ENCODE peak calls at places on chromosomes 4 and X, in nine cellular contexts. One of them, this sample, is unnamed.

GRCh38 chr4:176654565-176655216 is 138.0 kb downstream of the VEGFC start:
- DNase-seq in T-helper 9 cell: no peak
- DNase-seq in naive thymus-derived CD8-positive, alpha-beta T cell: no peak
- DNase-seq in ACHN: no peak
- DNase-seq in activated CD4-positive, alpha-beta T cell treated with anti-CD3 and anti-CD28 coated beads, Interleukin-2, amount 10 ng/mL, durations not matched to agents 7 days and 5 days: no peak
- DNase-seq in ovary: no peak
- DNase-seq in GM23248: no peak
- DNase-seq in NCI-H1092 treated with DMSO at 0.1 percent for 48 hours: no peak
- DNase-seq in anterior cingulate cortex: no peak
- DNase-seq in this sample: no peak

GRCh38 chrX:111445485-111445884 is 33.5 kb upstream of the DCX start:
- DNase-seq in naive thymus-derived CD8-positive, alpha-beta T cell: peak; percentile 16
- DNase-seq in NCI-H1092 treated with DMSO at 0.1 percent for 48 hours: peak; percentile 79
- DNase-seq in T-helper 9 cell: no peak
- DNase-seq in ovary: no peak
- DNase-seq in GM23248: peak; percentile 48
- DNase-seq in anterior cingulate cortex: no peak
- DNase-seq in ACHN: peak; percentile 39
- DNase-seq in activated CD4-positive, alpha-beta T cell treated with anti-CD3 and anti-CD28 coated beads, Interleukin-2, amount 10 ng/mL, durations not matched to agents 7 days and 5 days: no peak
- DNase-seq in this sample: peak; percentile 89

GRCh38 chr4:169315530-169316306 is 45.0 kb upstream of the SH3RF1 start:
- DNase-seq in naive thymus-derived CD8-positive, alpha-beta T cell: no peak
- DNase-seq in ovary: no peak
- DNase-seq in GM23248: peak; percentile 47
- DNase-seq in NCI-H1092 treated with DMSO at 0.1 percent for 48 hours: no peak
- DNase-seq in T-helper 9 cell: no peak
- DNase-seq in activated CD4-positive, alpha-beta T cell treated with anti-CD3 and anti-CD28 coated beads, Interleukin-2, amount 10 ng/mL, durations not matched to agents 7 days and 5 days: no peak
- DNase-seq in ACHN: no peak
- DNase-seq in anterior cingulate cortex: no peak
- DNase-seq in this sample: peak; percentile 27

GRCh38 chrX:39983715-39984114 is 114.0 kb downstream of the BCOR start:
- DNase-seq in GM23248: peak; percentile 50
- DNase-seq in naive thymus-derived CD8-positive, alpha-beta T cell: no peak
- DNase-seq in NCI-H1092 treated with DMSO at 0.1 percent for 48 hours: no peak
- DNase-seq in ovary: no peak
- DNase-seq in ACHN: no peak
- DNase-seq in T-helper 9 cell: no peak
- DNase-seq in anterior cingulate cortex: no peak
- DNase-seq in activated CD4-positive, alpha-beta T cell treated with anti-CD3 and anti-CD28 coated beads, Interleukin-2, amount 10 ng/mL, durations not matched to agents 7 days and 5 days: no peak
- DNase-seq in this sample: no peak

GRCh38 chrX:132022115-132022862 is 813 bp upstream of the STK26 start:
- DNase-seq in NCI-H1092 treated with DMSO at 0.1 percent for 48 hours: no peak
- DNase-seq in naive thymus-derived CD8-positive, alpha-beta T cell: peak; percentile 40
- DNase-seq in anterior cingulate cortex: no peak
- DNase-seq in activated CD4-positive, alpha-beta T cell treated with anti-CD3 and anti-CD28 coated beads, Interleukin-2, amount 10 ng/mL, durations not matched to agents 7 days and 5 days: peak; percentile 24
- DNase-seq in ovary: no peak
- DNase-seq in GM23248: peak; percentile 8
- DNase-seq in T-helper 9 cell: no peak
- DNase-seq in ACHN: peak; percentile 5
- DNase-seq in this sample: no peak

GRCh38 chr4:152235718-152236117 is 300.2 kb downstream of the FBXW7 start:
- DNase-seq in ACHN: no peak
- DNase-seq in anterior cingulate cortex: no peak
- DNase-seq in naive thymus-derived CD8-positive, alpha-beta T cell: no peak
- DNase-seq in NCI-H1092 treated with DMSO at 0.1 percent for 48 hours: no peak
- DNase-seq in GM23248: no peak
- DNase-seq in ovary: no peak
- DNase-seq in activated CD4-positive, alpha-beta T cell treated with anti-CD3 and anti-CD28 coated beads, Interleukin-2, amount 10 ng/mL, durations not matched to agents 7 days and 5 days: no peak
- DNase-seq in T-helper 9 cell: no peak
- DNase-seq in this sample: no peak

GRCh38 chr4:107993969-107994368 is 4.3 kb downstream of the HADH start:
- DNase-seq in ovary: no peak
- DNase-seq in anterior cingulate cortex: no peak
- DNase-seq in activated CD4-positive, alpha-beta T cell treated with anti-CD3 and anti-CD28 coated beads, Interleukin-2, amount 10 ng/mL, durations not matched to agents 7 days and 5 days: no peak
- DNase-seq in NCI-H1092 treated with DMSO at 0.1 percent for 48 hours: no peak
- DNase-seq in GM23248: no peak
- DNase-seq in T-helper 9 cell: no peak
- DNase-seq in ACHN: no peak
- DNase-seq in naive thymus-derived CD8-positive, alpha-beta T cell: no peak
- DNase-seq in this sample: no peak

GRCh38 chr4:82047731-82048130 is 326.1 kb downstream of the HNRNPD start:
- DNase-seq in GM23248: no peak
- DNase-seq in T-helper 9 cell: no peak
- DNase-seq in ACHN: no peak
- DNase-seq in anterior cingulate cortex: no peak
- DNase-seq in NCI-H1092 treated with DMSO at 0.1 percent for 48 hours: no peak
- DNase-seq in activated CD4-positive, alpha-beta T cell treated with anti-CD3 and anti-CD28 coated beads, Interleukin-2, amount 10 ng/mL, durations not matched to agents 7 days and 5 days: no peak
- DNase-seq in naive thymus-derived CD8-positive, alpha-beta T cell: no peak
- DNase-seq in ovary: no peak
- DNase-seq in this sample: no peak

GRCh38 chr4:9898596-9899345 is 117.3 kb downstream of the DRD5 start:
- DNase-seq in anterior cingulate cortex: no peak
- DNase-seq in naive thymus-derived CD8-positive, alpha-beta T cell: no peak
- DNase-seq in T-helper 9 cell: no peak
- DNase-seq in NCI-H1092 treated with DMSO at 0.1 percent for 48 hours: no peak
- DNase-seq in activated CD4-positive, alpha-beta T cell treated with anti-CD3 and anti-CD28 coated beads, Interleukin-2, amount 10 ng/mL, durations not matched to agents 7 days and 5 days: no peak
- DNase-seq in ACHN: peak; percentile 16
- DNase-seq in GM23248: peak; percentile 39
- DNase-seq in ovary: no peak
- DNase-seq in this sample: no peak

GRCh38 chrX:1465261-1466231 is 12.8 kb upstream of the ASMTL start:
- DNase-seq in ovary: no peak
- DNase-seq in T-helper 9 cell: no peak
- DNase-seq in activated CD4-positive, alpha-beta T cell treated with anti-CD3 and anti-CD28 coated beads, Interleukin-2, amount 10 ng/mL, durations not matched to agents 7 days and 5 days: peak; percentile 5
- DNase-seq in naive thymus-derived CD8-positive, alpha-beta T cell: no peak
- DNase-seq in ACHN: no peak
- DNase-seq in NCI-H1092 treated with DMSO at 0.1 percent for 48 hours: no peak
- DNase-seq in GM23248: no peak
- DNase-seq in anterior cingulate cortex: no peak
- DNase-seq in this sample: no peak

GRCh38 chr4:179626687-179627086 is 2184.4 kb upstream of the AGA start:
- DNase-seq in ACHN: no peak
- DNase-seq in activated CD4-positive, alpha-beta T cell treated with anti-CD3 and anti-CD28 coated beads, Interleukin-2, amount 10 ng/mL, durations not matched to agents 7 days and 5 days: no peak
- DNase-seq in NCI-H1092 treated with DMSO at 0.1 percent for 48 hours: no peak
- DNase-seq in ovary: no peak
- DNase-seq in naive thymus-derived CD8-positive, alpha-beta T cell: no peak
- DNase-seq in GM23248: no peak
- DNase-seq in T-helper 9 cell: no peak
- DNase-seq in anterior cingulate cortex: no peak
- DNase-seq in this sample: peak; percentile 13

GRCh38 chrX:9670136-9670905 is 95.3 kb downstream of the GPR143 start:
- DNase-seq in GM23248: peak; percentile 13
- DNase-seq in anterior cingulate cortex: no peak
- DNase-seq in T-helper 9 cell: no peak
- DNase-seq in NCI-H1092 treated with DMSO at 0.1 percent for 48 hours: no peak
- DNase-seq in activated CD4-positive, alpha-beta T cell treated with anti-CD3 and anti-CD28 coated beads, Interleukin-2, amount 10 ng/mL, durations not matched to agents 7 days and 5 days: no peak
- DNase-seq in ACHN: no peak
- DNase-seq in ovary: no peak
- DNase-seq in naive thymus-derived CD8-positive, alpha-beta T cell: no peak
- DNase-seq in this sample: peak; percentile 21

GRCh38 chr4:128525387-128525786 is 237.8 kb upstream of the PGRMC2 start:
- DNase-seq in activated CD4-positive, alpha-beta T cell treated with anti-CD3 and anti-CD28 coated beads, Interleukin-2, amount 10 ng/mL, durations not matched to agents 7 days and 5 days: no peak
- DNase-seq in NCI-H1092 treated with DMSO at 0.1 percent for 48 hours: no peak
- DNase-seq in anterior cingulate cortex: no peak
- DNase-seq in T-helper 9 cell: no peak
- DNase-seq in GM23248: peak; percentile 91
- DNase-seq in ACHN: no peak
- DNase-seq in naive thymus-derived CD8-positive, alpha-beta T cell: no peak
- DNase-seq in ovary: no peak
- DNase-seq in this sample: no peak

GRCh38 chr4:4390521-4391240 is 3.8 kb downstream of the NSG1 start:
- DNase-seq in anterior cingulate cortex: no peak
- DNase-seq in NCI-H1092 treated with DMSO at 0.1 percent for 48 hours: no peak
- DNase-seq in naive thymus-derived CD8-positive, alpha-beta T cell: no peak
- DNase-seq in GM23248: no peak
- DNase-seq in ACHN: no peak
- DNase-seq in activated CD4-positive, alpha-beta T cell treated with anti-CD3 and anti-CD28 coated beads, Interleukin-2, amount 10 ng/mL, durations not matched to agents 7 days and 5 days: no peak
- DNase-seq in ovary: no peak
- DNase-seq in T-helper 9 cell: no peak
- DNase-seq in this sample: no peak

GRCh38 chrX:124829930-124830329 is 483.6 kb downstream of the SH2D1A start:
- DNase-seq in ACHN: no peak
- DNase-seq in naive thymus-derived CD8-positive, alpha-beta T cell: no peak
- DNase-seq in anterior cingulate cortex: no peak
- DNase-seq in GM23248: no peak
- DNase-seq in NCI-H1092 treated with DMSO at 0.1 percent for 48 hours: no peak
- DNase-seq in T-helper 9 cell: no peak
- DNase-seq in activated CD4-positive, alpha-beta T cell treated with anti-CD3 and anti-CD28 coated beads, Interleukin-2, amount 10 ng/mL, durations not matched to agents 7 days and 5 days: no peak
- DNase-seq in ovary: no peak
- DNase-seq in this sample: no peak

GRCh38 chr4:158604369-158604768 is 67.3 kb downstream of the C4orf46 start:
- DNase-seq in ACHN: no peak
- DNase-seq in ovary: no peak
- DNase-seq in NCI-H1092 treated with DMSO at 0.1 percent for 48 hours: no peak
- DNase-seq in anterior cingulate cortex: no peak
- DNase-seq in activated CD4-positive, alpha-beta T cell treated with anti-CD3 and anti-CD28 coated beads, Interleukin-2, amount 10 ng/mL, durations not matched to agents 7 days and 5 days: no peak
- DNase-seq in T-helper 9 cell: no peak
- DNase-seq in naive thymus-derived CD8-positive, alpha-beta T cell: no peak
- DNase-seq in GM23248: no peak
- DNase-seq in this sample: no peak

GRCh38 chr4:8380511-8381415 is 59.8 kb downstream of the ACOX3 start:
- DNase-seq in ACHN: no peak
- DNase-seq in T-helper 9 cell: no peak
- DNase-seq in anterior cingulate cortex: no peak
- DNase-seq in GM23248: no peak
- DNase-seq in NCI-H1092 treated with DMSO at 0.1 percent for 48 hours: no peak
- DNase-seq in naive thymus-derived CD8-positive, alpha-beta T cell: no peak
- DNase-seq in ovary: peak; percentile 28
- DNase-seq in activated CD4-positive, alpha-beta T cell treated with anti-CD3 and anti-CD28 coated beads, Interleukin-2, amount 10 ng/mL, durations not matched to agents 7 days and 5 days: no peak
- DNase-seq in this sample: no peak

GRCh38 chrX:118655561-118656246 is 71.7 kb upstream of the IL13RA1 start:
- DNase-seq in NCI-H1092 treated with DMSO at 0.1 percent for 48 hours: no peak
- DNase-seq in T-helper 9 cell: no peak
- DNase-seq in activated CD4-positive, alpha-beta T cell treated with anti-CD3 and anti-CD28 coated beads, Interleukin-2, amount 10 ng/mL, durations not matched to agents 7 days and 5 days: no peak
- DNase-seq in naive thymus-derived CD8-positive, alpha-beta T cell: no peak
- DNase-seq in ovary: no peak
- DNase-seq in ACHN: no peak
- DNase-seq in anterior cingulate cortex: no peak
- DNase-seq in GM23248: peak; percentile 74
- DNase-seq in this sample: no peak

GRCh38 chr4:185859106-185859505 is 47.1 kb upstream of the SORBS2 start:
- DNase-seq in ACHN: no peak
- DNase-seq in anterior cingulate cortex: no peak
- DNase-seq in GM23248: no peak
- DNase-seq in naive thymus-derived CD8-positive, alpha-beta T cell: no peak
- DNase-seq in NCI-H1092 treated with DMSO at 0.1 percent for 48 hours: no peak
- DNase-seq in activated CD4-positive, alpha-beta T cell treated with anti-CD3 and anti-CD28 coated beads, Interleukin-2, amount 10 ng/mL, durations not matched to agents 7 days and 5 days: no peak
- DNase-seq in ovary: no peak
- DNase-seq in T-helper 9 cell: no peak
- DNase-seq in this sample: no peak

GRCh38 chr4:123278755-123279154 is 117.8 kb upstream of the SPRY1 start:
- DNase-seq in NCI-H1092 treated with DMSO at 0.1 percent for 48 hours: no peak
- DNase-seq in anterior cingulate cortex: no peak
- DNase-seq in T-helper 9 cell: no peak
- DNase-seq in ovary: no peak
- DNase-seq in ACHN: no peak
- DNase-seq in naive thymus-derived CD8-positive, alpha-beta T cell: no peak
- DNase-seq in activated CD4-positive, alpha-beta T cell treated with anti-CD3 and anti-CD28 coated beads, Interleukin-2, amount 10 ng/mL, durations not matched to agents 7 days and 5 days: no peak
- DNase-seq in GM23248: peak; percentile 3
- DNase-seq in this sample: no peak

This sample was measured in NCI-H1417.